ENCODE peak calls at places on chromosome 17, in seven cellular contexts. K, B, D, J, N, Z and O are unnamed samples.
A peak's percentile ranks its signal among the peaks of the same experiment; 100 is the strongest.

GRCh38 chr17:28684963-28685362 is 23.0 kb downstream of the SUPT6H start:
- DNase-seq in K (peak; percentile 16), B (no peak), D (peak; percentile 84), J (no peak), N (no peak), Z (peak; percentile 4), O (no peak)

GRCh38 chr17:51461578-51462004 is 201.2 kb downstream of the UTP18 start:
- DNase-seq in K (peak; percentile 23), B (peak; percentile 35), D (peak; percentile 6), J (peak; percentile 92), N (peak; percentile 85), Z (peak; percentile 70), O (peak; percentile 84)

GRCh38 chr17:9054146-9054545 is 32.8 kb downstream of the NTN1 start:
- DNase-seq in K (no peak), B (no peak), D (no peak), J (peak; percentile 51), N (peak; percentile 62), Z (peak; percentile 92), O (peak; percentile 36)

GRCh38 chr17:27181935-27182334 is 112.0 kb upstream of the WSB1 start:
- DNase-seq in K (no peak), B (no peak), D (no peak), J (no peak), N (no peak), Z (no peak), O (no peak)

GRCh38 chr17:17161759-17162158 is 44.4 kb downstream of the PLD6 start:
- DNase-seq in K (no peak), B (no peak), D (no peak), J (no peak), N (no peak), Z (no peak), O (no peak)

GRCh38 chr17:82177276-82177675 is 35.4 kb downstream of the CCDC57 start:
- DNase-seq in K (no peak), B (no peak), D (no peak), J (no peak), N (no peak), Z (peak; percentile 51), O (no peak)

GRCh38 chr17:3892095-3892998 is 506 bp downstream of the CAMKK1 start:
- DNase-seq in K (peak; percentile 66), B (peak; percentile 57), D (peak; percentile 89), J (peak; percentile 74), N (peak; percentile 77), Z (peak; percentile 62), O (peak; percentile 60)

GRCh38 chr17:57535652-57536018 is 209.5 kb downstream of the CCDC182 start:
- DNase-seq in K (no peak), B (no peak), D (no peak), J (no peak), N (no peak), Z (no peak), O (no peak)

GRCh38 chr17:68197997-68198930 is 49.6 kb upstream of the AMZ2 start:
- DNase-seq in K (no peak), B (no peak), D (no peak), J (peak; percentile 74), N (peak; percentile 70), Z (peak; percentile 96), O (peak; percentile 47)

DNA sequence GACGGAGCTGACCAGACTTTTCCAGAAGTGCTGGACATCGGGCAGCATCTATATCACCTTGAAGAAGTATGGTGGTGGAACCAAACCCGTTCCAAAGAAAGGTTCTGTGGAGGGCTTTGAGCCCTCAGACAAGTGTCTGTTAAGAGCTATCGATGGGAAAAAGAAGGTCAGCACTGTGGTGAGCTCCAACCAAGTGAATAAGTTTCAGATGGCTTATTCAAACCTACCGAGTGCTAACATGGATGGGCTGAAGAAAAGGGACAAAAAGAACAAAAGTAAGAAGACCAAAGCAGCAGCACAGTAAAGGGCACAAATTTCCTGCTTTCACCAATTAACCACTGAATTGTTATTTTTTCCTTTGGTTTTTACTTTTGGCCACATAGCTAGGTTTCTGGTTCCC is 6.9 kb downstream of the KAT7 start:
- DNase-seq in K (no peak), B (no peak), D (no peak), J (no peak), N (no peak), Z (no peak), O (no peak)
- H3K23ac ChIP-seq in K (no peak overlapping the region), B (no peak overlapping the region), D (no peak overlapping the region), J (no peak overlapping the region), N (no peak overlapping the region), Z (no peak overlapping the region), O (no peak overlapping the region)

GRCh38 chr17:524570-524969 is 172.0 kb upstream of the RPH3AL start:
- DNase-seq in K (no peak), B (no peak), D (no peak), J (no peak), N (no peak), Z (no peak), O (no peak)

GRCh38 chr17:522912-523311 is 170.3 kb upstream of the RPH3AL start:
- DNase-seq in K (no peak), B (peak; percentile 43), D (no peak), J (peak; percentile 79), N (peak; percentile 58), Z (no peak), O (peak; percentile 83)

GRCh38 chr17:530851-531250 is 178.2 kb upstream of the RPH3AL start:
- DNase-seq in K (no peak), B (no peak), D (no peak), J (no peak), N (no peak), Z (no peak), O (no peak)

GRCh38 chr17:528253-528652 is 175.6 kb upstream of the RPH3AL start:
- DNase-seq in K (no peak), B (no peak), D (no peak), J (no peak), N (no peak), Z (no peak), O (no peak)

DNA sequence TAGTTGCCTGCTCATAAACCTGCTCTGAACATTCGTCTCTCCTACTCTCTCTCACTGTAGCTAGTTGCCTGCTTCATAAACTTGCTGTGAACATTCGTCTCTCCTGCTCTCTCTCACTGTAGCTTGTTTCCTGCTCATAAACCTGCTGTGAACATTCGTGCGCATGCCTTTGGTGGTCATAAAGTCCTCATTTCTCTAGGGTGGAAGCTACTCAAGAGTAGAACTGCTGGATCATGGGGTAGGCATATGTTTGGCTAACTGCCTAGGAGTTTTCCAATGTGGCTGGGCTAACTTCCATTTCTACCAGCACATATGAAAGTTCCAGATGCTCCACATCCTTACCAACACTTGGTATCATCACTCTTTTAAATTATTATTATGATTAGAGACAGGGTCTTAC is 174.6 kb upstream of the RPH3AL start:
- DNase-seq in K (no peak), B (no peak), D (no peak), J (no peak), N (no peak), Z (no peak), O (no peak)
- H3K23ac ChIP-seq in K (no peak overlapping the region), B (no peak overlapping the region), D (no peak overlapping the region), J (no peak overlapping the region), N (no peak overlapping the region), Z (no peak overlapping the region), O (no peak overlapping the region)

GRCh38 chr17:40525294-40525693 is 23.9 kb upstream of the TNS4 start:
- DNase-seq in K (no peak), B (no peak), D (no peak), J (no peak), N (no peak), Z (no peak), O (no peak)

GRCh38 chr17:40522250-40522960 is 21.0 kb upstream of the TNS4 start:
- DNase-seq in K (peak; percentile 67), B (no peak), D (no peak), J (no peak), N (no peak), Z (peak; percentile 73), O (no peak)

GRCh38 chr17:40524243-40524965 is 23.0 kb upstream of the TNS4 start:
- DNase-seq in K (no peak), B (no peak), D (no peak), J (no peak), N (no peak), Z (no peak), O (no peak)

GRCh38 chr17:40520991-40521453 is 19.6 kb upstream of the TNS4 start:
- DNase-seq in K (no peak), B (no peak), D (no peak), J (no peak), N (no peak), Z (peak; percentile 54), O (no peak)

DNA sequence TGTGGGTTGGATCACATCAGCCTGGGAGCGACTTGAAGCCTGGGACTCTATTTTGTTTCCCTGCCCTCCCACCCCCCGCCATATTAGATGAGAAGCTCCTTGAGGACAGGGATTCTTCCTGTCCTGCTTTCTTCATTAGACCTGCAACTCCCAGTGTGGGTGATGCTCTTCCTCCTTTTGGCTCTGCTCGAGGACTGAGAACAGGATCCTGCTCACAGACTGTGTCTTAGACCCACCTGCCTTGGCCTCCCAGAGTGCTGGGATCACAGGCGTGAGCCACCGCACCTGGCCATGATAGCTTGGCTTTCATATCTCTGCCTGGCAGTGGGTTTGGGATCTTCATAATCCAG is 21.5 kb upstream of the TNS4 start:
- DNase-seq in K (no peak), B (no peak), D (no peak), J (no peak), N (no peak), Z (peak; percentile 41), O (no peak)
- H3K23ac ChIP-seq in K (no peak overlapping the region), B (no peak overlapping the region), D (no peak overlapping the region), J (no peak overlapping the region), N (no peak overlapping the region), Z (no peak overlapping the region), O (no peak overlapping the region)

DNA sequence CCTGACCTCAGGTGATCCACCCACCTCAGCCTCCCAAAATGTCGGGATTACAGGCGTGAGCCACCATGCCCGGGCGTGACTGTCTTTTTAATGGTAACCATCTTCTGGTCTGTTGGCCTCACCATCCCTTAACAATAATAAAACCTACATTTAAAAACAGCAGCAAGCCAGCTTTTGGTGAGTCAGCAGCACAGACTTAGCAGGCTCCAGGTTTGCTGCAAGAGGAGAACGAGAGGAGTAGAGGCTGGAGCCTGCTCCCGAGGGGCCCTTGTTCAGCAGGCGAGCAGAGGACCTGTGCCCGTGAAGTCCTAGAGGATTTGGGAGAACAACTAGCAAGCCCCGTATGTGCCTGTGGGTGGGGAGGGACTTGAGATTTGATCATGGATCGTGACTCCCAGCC is 35.7 kb downstream of the MYH13 start:
- DNase-seq in K (peak; percentile 17), B (no peak), D (peak; percentile 21), J (no peak), N (no peak), Z (no peak), O (no peak)
- H3K23ac ChIP-seq in K (no peak overlapping the region), B (no peak overlapping the region), D (no peak overlapping the region), J (no peak overlapping the region), N (no peak overlapping the region), Z (no peak overlapping the region), O (no peak overlapping the region)

GRCh38 chr17:35164716-35165115 is 17.1 kb downstream of the UNC45B start:
- DNase-seq in K (no peak), B (no peak), D (no peak), J (no peak), N (no peak), Z (peak; percentile 78), O (no peak)
- H3K23ac ChIP-seq in K (no peak overlapping the region), B (no peak overlapping the region), D (no peak overlapping the region), J (no peak overlapping the region), N (no peak overlapping the region), Z (no peak overlapping the region), O (no peak overlapping the region)